ENCODE peak calls at places on chromosomes 13 and 19, in five cellular contexts. One of them, this sample, is unnamed.
A peak's percentile ranks its signal among the peaks of the same experiment; 100 is the strongest.

GRCh38 chr19:28296506-28296905 is 916.4 kb downstream of the UQCRFS1 start:
- DNase-seq in adrenal gland: no peak
- DNase-seq in HuH-7: no peak
- DNase-seq in sciatic nerve: no peak
- DNase-seq in hepatic stellate cell: peak; percentile 20
- DNase-seq in this sample: no peak

GRCh38 chr13:77874406-77874805 is 44.2 kb downstream of the EDNRB start:
- DNase-seq in adrenal gland: no peak
- DNase-seq in HuH-7: no peak
- DNase-seq in sciatic nerve: no peak
- DNase-seq in hepatic stellate cell: no peak
- DNase-seq in this sample: no peak

GRCh38 chr13:28059214-28059613 is 41.2 kb downstream of the FLT3 start:
- DNase-seq in adrenal gland: no peak
- DNase-seq in HuH-7: peak; percentile 53
- DNase-seq in sciatic nerve: no peak
- DNase-seq in hepatic stellate cell: no peak
- DNase-seq in this sample: no peak

GRCh38 chr19:27966390-27966816 is 1246.5 kb downstream of the UQCRFS1 start:
- DNase-seq in adrenal gland: no peak
- DNase-seq in HuH-7: no peak
- DNase-seq in sciatic nerve: no peak
- DNase-seq in hepatic stellate cell: no peak
- DNase-seq in this sample: no peak

GRCh38 chr13:72782717-72783116 is 784 bp downstream of the PIBF1 start:
- DNase-seq in adrenal gland: no peak
- DNase-seq in HuH-7: no peak
- DNase-seq in sciatic nerve: no peak
- DNase-seq in hepatic stellate cell: no peak
- DNase-seq in this sample: no peak

GRCh38 chr19:43675269-43675879 is 5.4 kb upstream of the PLAUR start:
- DNase-seq in adrenal gland: no peak
- DNase-seq in HuH-7: no peak
- DNase-seq in sciatic nerve: no peak
- DNase-seq in hepatic stellate cell: no peak
- DNase-seq in this sample: peak; percentile 34

GRCh38 chr19:49658139-49658517 is 7.5 kb downstream of the IRF3 start:
- DNase-seq in adrenal gland: no peak
- DNase-seq in HuH-7: no peak
- DNase-seq in sciatic nerve: no peak
- DNase-seq in hepatic stellate cell: no peak
- DNase-seq in this sample: no peak

GRCh38 chr19:3441089-3441985 is 39.0 kb downstream of the SMIM24 start:
- DNase-seq in adrenal gland: no peak
- DNase-seq in HuH-7: no peak
- DNase-seq in sciatic nerve: no peak
- DNase-seq in hepatic stellate cell: no peak
- DNase-seq in this sample: no peak

GRCh38 chr19:1073956-1074511 is 7.1 kb downstream of the ARHGAP45 start:
- DNase-seq in adrenal gland: no peak
- DNase-seq in HuH-7: no peak
- DNase-seq in sciatic nerve: peak; percentile 55
- DNase-seq in hepatic stellate cell: no peak
- DNase-seq in this sample: no peak

GRCh38 chr19:55376381-55376933 is at the start of gene TMEM190:
- DNase-seq in adrenal gland: no peak
- DNase-seq in HuH-7: no peak
- DNase-seq in sciatic nerve: no peak
- DNase-seq in hepatic stellate cell: no peak
- DNase-seq in this sample: no peak

GRCh38 chr13:28820099-28821051 is at the start of gene MTUS2:
- DNase-seq in adrenal gland: no peak
- DNase-seq in HuH-7: no peak
- DNase-seq in sciatic nerve: no peak
- DNase-seq in hepatic stellate cell: no peak
- DNase-seq in this sample: no peak

GRCh38 chr13:74550039-74550438 is 415.8 kb upstream of the KLF12 start:
- DNase-seq in adrenal gland: no peak
- DNase-seq in HuH-7: no peak
- DNase-seq in sciatic nerve: no peak
- DNase-seq in hepatic stellate cell: no peak
- DNase-seq in this sample: no peak

GRCh38 chr13:60838581-60838980 is 441.6 kb downstream of the TDRD3 start:
- DNase-seq in adrenal gland: no peak
- DNase-seq in HuH-7: no peak
- DNase-seq in sciatic nerve: no peak
- DNase-seq in hepatic stellate cell: no peak
- DNase-seq in this sample: no peak

GRCh38 chr13:27622102-27622820 is 569 bp downstream of the POLR1D start:
- DNase-seq in adrenal gland: peak; percentile 36
- DNase-seq in HuH-7: no peak
- DNase-seq in sciatic nerve: no peak
- DNase-seq in hepatic stellate cell: no peak
- DNase-seq in this sample: no peak

GRCh38 chr13:104318121-104318520 is 1251.9 kb upstream of the SLC10A2 start:
- DNase-seq in adrenal gland: no peak
- DNase-seq in HuH-7: no peak
- DNase-seq in sciatic nerve: no peak
- DNase-seq in hepatic stellate cell: peak; percentile 2
- DNase-seq in this sample: no peak

GRCh38 chr13:29569253-29570057 is 26.0 kb downstream of the SLC7A1 start:
- DNase-seq in adrenal gland: no peak
- DNase-seq in HuH-7: no peak
- DNase-seq in sciatic nerve: no peak
- DNase-seq in hepatic stellate cell: no peak
- DNase-seq in this sample: no peak

This sample was measured in GM12878.